ENCODE peak calls at places on chromosomes 7 and 10, in nine cellular contexts. V is lower lobe of right lung, Y is adrenal gland, P is OCI-LY7, Z is PC-9, W is dorsolateral prefrontal cortex, M is mesendoderm, U is Karpas-422, G is HL-60. J is an unnamed sample.

GRCh38 chr7:126659124-126659523 is 593.6 kb downstream of the GRM8 start:
- DNase-seq in G (no peak), M (no peak), W (no peak), V (no peak), Z (no peak), P (no peak), U (peak; percentile 32), Y (no peak), J (no peak)

GRCh38 chr7:47039899-47040298 is 542.0 kb downstream of the TNS3 start:
- DNase-seq in Y (no peak), M (no peak), W (no peak), Z (no peak), P (no peak), U (no peak), V (no peak), G (no peak), J (no peak)

GRCh38 chr10:131834152-131834810 is 66.5 kb upstream of the PPP2R2D start:
- DNase-seq in Z (no peak), Y (no peak), V (peak; percentile 30), M (no peak), W (no peak), U (no peak), G (no peak), P (no peak), J (no peak)

GRCh38 chr7:136868496-136869005 is at the start of gene CHRM2:
- DNase-seq in Y (no peak), W (peak; percentile 40), M (peak; percentile 41), V (no peak), Z (no peak), U (no peak), P (no peak), G (no peak), J (no peak)

GRCh38 chr10:11017575-11018425 is at the start of gene CELF2:
- DNase-seq in P (no peak), G (no peak), U (no peak), W (no peak), V (peak; percentile 85), Z (no peak), M (peak; percentile 81), Y (peak; percentile 29), J (no peak)

GRCh38 chr7:130274983-130275649 is 8.5 kb downstream of the CPA2 start:
- DNase-seq in G (no peak), W (no peak), Y (no peak), U (no peak), P (no peak), V (no peak), M (peak; percentile 40), Z (no peak), J (no peak)

GRCh38 chr10:28060031-28060607 is 61.2 kb upstream of the ODAD2 start:
- DNase-seq in G (no peak), V (no peak), Z (no peak), U (no peak), M (no peak), Y (no peak), W (no peak), P (no peak), J (no peak)

GRCh38 chr10:102959399-102959798 is 41.3 kb downstream of the CNNM2 start:
- DNase-seq in M (no peak), W (no peak), V (no peak), Z (no peak), Y (no peak), P (no peak), G (no peak), U (no peak), J (no peak)

GRCh38 chr10:72779874-72780273 is 87.9 kb downstream of the MCU start:
- DNase-seq in Z (no peak), U (no peak), P (no peak), Y (no peak), V (no peak), M (no peak), G (no peak), W (no peak), J (no peak)

GRCh38 chr10:72790216-72790990 is 98.5 kb downstream of the MCU start:
- DNase-seq in G (no peak), Y (no peak), M (no peak), Z (no peak), U (no peak), W (no peak), P (no peak), V (no peak), J (no peak)

GRCh38 chr10:72783290-72783689 is 91.3 kb downstream of the MCU start:
- DNase-seq in P (no peak), U (no peak), W (no peak), M (peak; percentile 65), Y (no peak), V (no peak), Z (peak; percentile 60), G (no peak), J (no peak)

GRCh38 chr10:72784551-72785421 is 92.8 kb downstream of the MCU start:
- DNase-seq in G (no peak), Z (peak; percentile 77), V (peak; percentile 54), W (peak; percentile 62), M (peak; percentile 94), P (no peak), Y (peak; percentile 60), U (no peak), J (peak; percentile 0)

DNA sequence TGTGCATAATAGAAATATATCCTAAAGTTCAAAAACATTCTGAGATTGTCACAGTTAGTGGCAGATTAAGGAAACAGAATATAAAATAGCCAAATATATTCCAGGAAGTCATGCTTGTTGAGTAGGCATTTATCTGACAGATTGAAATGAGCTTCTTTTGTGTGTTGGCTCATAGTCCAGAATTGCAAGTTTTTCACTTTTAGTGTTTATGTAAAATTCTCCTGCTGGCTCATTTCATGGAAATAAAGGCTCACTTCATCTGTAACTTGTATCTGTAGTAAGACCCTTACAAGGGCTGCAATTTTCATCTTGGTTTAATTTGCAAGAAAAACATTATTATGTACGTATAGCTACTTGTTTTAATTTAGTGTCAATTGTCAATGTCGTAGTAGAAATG is 93.5 kb downstream of the MCU start:
- DNase-seq in M (no peak), W (no peak), Y (no peak), G (no peak), U (no peak), P (no peak), Z (no peak), V (no peak), J (no peak)
- H3K27ac ChIP-seq in M (no peak overlapping the region), W (peak overlapping the region; percentile 30), Y (no peak overlapping the region), G (no peak overlapping the region), U (no peak overlapping the region), P (no peak overlapping the region), Z (peak overlapping the region; percentile 11), V (no peak overlapping the region), J (no peak overlapping the region)

DNA sequence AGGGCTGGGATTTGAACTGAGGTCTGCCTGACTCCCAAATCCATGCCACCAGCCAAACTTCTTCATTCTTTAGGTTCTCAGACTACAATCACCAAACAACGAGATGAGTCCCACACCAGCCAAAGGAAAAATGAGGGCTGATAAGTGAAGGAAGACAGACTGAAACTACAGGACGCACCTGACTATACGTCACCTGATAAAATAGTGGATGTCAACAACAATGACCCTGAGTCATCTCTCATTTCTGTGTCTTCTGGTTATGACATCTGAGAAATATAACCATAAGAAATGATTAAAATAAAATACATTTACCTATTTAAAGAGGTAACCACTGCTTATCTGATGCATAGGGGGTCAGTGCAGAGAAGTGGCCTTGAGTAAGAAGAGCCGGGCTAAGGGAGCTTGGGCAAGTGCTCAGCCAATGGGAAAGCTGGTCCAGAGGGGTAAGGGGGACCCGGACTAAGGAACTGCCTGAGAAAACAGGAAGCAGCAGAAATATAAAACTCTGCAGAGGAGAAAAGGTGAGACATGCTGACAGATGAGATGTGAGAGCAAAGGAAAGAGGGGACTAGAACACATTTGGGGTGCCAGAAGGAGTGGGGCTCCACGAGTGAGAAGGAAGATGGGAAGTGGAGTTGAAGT is 51.8 kb downstream of the HIPK2 start:
- DNase-seq in W (peak; percentile 7), P (no peak), U (no peak), M (no peak), Y (no peak), G (peak; percentile 65), V (no peak), Z (no peak), J (no peak)
- H3K27ac ChIP-seq in W (peak overlapping the region; percentile 49), P (no peak overlapping the region), U (no peak overlapping the region), M (no peak overlapping the region), Y (peak overlapping the region; percentile 87), G (peak overlapping the region; percentile 51), V (peak overlapping the region; percentile 12), Z (no peak overlapping the region), J (peak overlapping the region; percentile 17)

DNA sequence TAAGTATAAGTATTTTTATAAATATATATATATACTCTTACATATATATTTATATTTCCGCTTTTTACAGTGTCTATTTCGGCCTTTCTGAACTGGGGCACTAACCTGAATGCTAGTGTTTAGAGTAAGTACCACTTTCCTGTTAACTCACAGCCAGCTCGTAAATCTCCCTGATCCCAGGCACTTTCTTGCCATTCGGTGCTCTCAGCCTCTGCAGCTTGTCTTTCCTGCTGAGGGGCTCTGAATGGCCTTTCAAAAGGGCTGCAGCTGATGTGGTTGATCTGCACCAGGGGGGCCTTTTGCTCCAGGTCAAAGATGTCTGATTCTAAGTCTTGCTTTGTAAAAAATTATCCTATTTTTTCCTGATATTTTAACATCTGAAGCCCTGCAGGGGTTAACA is 25.4 kb upstream of the HPS1 start:
- DNase-seq in U (no peak), P (no peak), M (no peak), Z (no peak), G (no peak), Y (no peak), W (no peak), V (no peak), J (no peak)
- H3K27ac ChIP-seq in U (no peak overlapping the region), P (no peak overlapping the region), M (no peak overlapping the region), Z (no peak overlapping the region), G (no peak overlapping the region), Y (no peak overlapping the region), W (no peak overlapping the region), V (no peak overlapping the region), J (no peak overlapping the region)

GRCh38 chr10:60818134-60818770 is 40.0 kb downstream of the CDK1 start:
- DNase-seq in V (no peak), U (no peak), Z (no peak), P (no peak), W (no peak), Y (no peak), M (peak; percentile 29), G (no peak), J (no peak)

GRCh38 chr10:60817135-60817805 is 39.0 kb downstream of the CDK1 start:
- DNase-seq in P (no peak), V (no peak), W (no peak), Y (peak; percentile 28), M (peak; percentile 50), U (no peak), G (no peak), Z (no peak), J (no peak)

GRCh38 chr10:60820093-60820769 is 42.0 kb downstream of the CDK1 start:
- DNase-seq in U (no peak), W (no peak), Y (no peak), G (no peak), V (no peak), M (peak; percentile 64), P (no peak), Z (no peak), J (no peak)

GRCh38 chr10:60819271-60819670 is 41.0 kb downstream of the CDK1 start:
- DNase-seq in U (no peak), M (no peak), Z (no peak), Y (no peak), G (no peak), V (no peak), W (no peak), P (no peak), J (no peak)

DNA sequence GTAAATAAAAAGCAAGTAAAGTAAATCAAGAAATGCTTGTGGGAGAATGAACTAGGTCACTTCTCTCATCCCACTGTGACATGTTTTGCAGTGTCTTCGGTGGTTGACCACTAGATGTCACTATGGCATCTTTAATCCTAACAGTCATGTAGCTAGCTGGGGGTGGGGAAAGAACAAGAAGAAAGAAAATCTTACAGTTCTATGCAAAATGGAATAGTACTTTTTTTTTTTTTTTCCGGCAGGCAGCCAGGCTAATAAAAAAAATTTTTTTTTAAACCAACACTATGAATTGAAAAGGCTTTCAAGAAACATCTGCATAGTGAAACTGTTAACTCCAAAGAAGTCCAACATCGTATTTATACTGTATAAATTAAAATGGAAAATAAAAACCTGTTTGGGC is 38.3 kb downstream of the CDK1 start:
- DNase-seq in G (peak; percentile 51), W (peak; percentile 66), Z (peak; percentile 59), V (no peak), P (peak; percentile 76), Y (peak; percentile 70), M (peak; percentile 85), U (peak; percentile 85), J (peak; percentile 16)
- H3K27ac ChIP-seq in G (no peak overlapping the region), W (peak overlapping the region; percentile 49), Z (no peak overlapping the region), V (no peak overlapping the region), P (no peak overlapping the region), Y (peak overlapping the region; percentile 50), M (no peak overlapping the region), U (no peak overlapping the region), J (no peak overlapping the region)